ENCODE peak calls at places on chromosomes 4 and X, in ten cellular contexts. One of them, this sample, is unnamed.

GRCh38 chr4:15757084-15757483 is 21.0 kb upstream of the CD38 start:
- DNase-seq in H9: no peak
- DNase-seq in SHP77: no peak
- DNase-seq in stimulated activated CD4-positive, alpha-beta T cell treated with anti-CD3 and anti-CD28 coated beads, TNF-alpha, amount 100 ng/mL, for 4 hours: no peak
- DNase-seq in Kasumi-1: peak
- DNase-seq in NCI-H460: no peak
- DNase-seq in K562: no peak
- DNase-seq in MCF 10A: no peak
- DNase-seq in GM23248: no peak
- DNase-seq in body of pancreas: no peak
- DNase-seq in this sample: no peak

GRCh38 chrX:56000169-56000568 is 232.0 kb upstream of the KLF8 start:
- DNase-seq in GM23248: peak
- DNase-seq in body of pancreas: no peak
- DNase-seq in NCI-H460: no peak
- DNase-seq in H9: no peak
- DNase-seq in SHP77: no peak
- DNase-seq in MCF 10A: peak
- DNase-seq in Kasumi-1: no peak
- DNase-seq in K562: no peak
- DNase-seq in stimulated activated CD4-positive, alpha-beta T cell treated with anti-CD3 and anti-CD28 coated beads, TNF-alpha, amount 100 ng/mL, for 4 hours: no peak
- DNase-seq in this sample: no peak

GRCh38 chr4:7166981-7167700 is 25.2 kb upstream of the SORCS2 start:
- DNase-seq in H9: peak
- DNase-seq in K562: no peak
- DNase-seq in body of pancreas: no peak
- DNase-seq in stimulated activated CD4-positive, alpha-beta T cell treated with anti-CD3 and anti-CD28 coated beads, TNF-alpha, amount 100 ng/mL, for 4 hours: no peak
- DNase-seq in SHP77: no peak
- DNase-seq in GM23248: no peak
- DNase-seq in Kasumi-1: no peak
- DNase-seq in MCF 10A: no peak
- DNase-seq in NCI-H460: no peak
- DNase-seq in this sample: no peak

GRCh38 chrX:140918398-140919043 is 83.9 kb upstream of the SPANXB1 start:
- DNase-seq in H9: peak
- DNase-seq in MCF 10A: peak
- DNase-seq in SHP77: peak
- DNase-seq in NCI-H460: peak
- DNase-seq in Kasumi-1: peak
- DNase-seq in K562: peak
- DNase-seq in body of pancreas: peak
- DNase-seq in stimulated activated CD4-positive, alpha-beta T cell treated with anti-CD3 and anti-CD28 coated beads, TNF-alpha, amount 100 ng/mL, for 4 hours: no peak
- DNase-seq in GM23248: peak
- DNase-seq in this sample: no peak

GRCh38 chrX:38126179-38126578 is 94.5 kb downstream of the SRPX start:
- DNase-seq in Kasumi-1: no peak
- DNase-seq in stimulated activated CD4-positive, alpha-beta T cell treated with anti-CD3 and anti-CD28 coated beads, TNF-alpha, amount 100 ng/mL, for 4 hours: no peak
- DNase-seq in GM23248: no peak
- DNase-seq in SHP77: no peak
- DNase-seq in NCI-H460: no peak
- DNase-seq in MCF 10A: no peak
- DNase-seq in K562: no peak
- DNase-seq in H9: no peak
- DNase-seq in body of pancreas: no peak
- DNase-seq in this sample: no peak

GRCh38 chr4:40515398-40516293 is 114.0 kb downstream of the RBM47 start:
- DNase-seq in stimulated activated CD4-positive, alpha-beta T cell treated with anti-CD3 and anti-CD28 coated beads, TNF-alpha, amount 100 ng/mL, for 4 hours: no peak
- DNase-seq in GM23248: peak
- DNase-seq in SHP77: no peak
- DNase-seq in K562: peak
- DNase-seq in H9: peak
- DNase-seq in NCI-H460: peak
- DNase-seq in MCF 10A: peak
- DNase-seq in Kasumi-1: no peak
- DNase-seq in body of pancreas: peak
- DNase-seq in this sample: no peak

GRCh38 chr4:22500128-22500611 is 15.7 kb downstream of the ADGRA3 start:
- DNase-seq in H9: no peak
- DNase-seq in SHP77: no peak
- DNase-seq in Kasumi-1: no peak
- DNase-seq in NCI-H460: no peak
- DNase-seq in K562: no peak
- DNase-seq in MCF 10A: peak
- DNase-seq in GM23248: no peak
- DNase-seq in body of pancreas: peak
- DNase-seq in stimulated activated CD4-positive, alpha-beta T cell treated with anti-CD3 and anti-CD28 coated beads, TNF-alpha, amount 100 ng/mL, for 4 hours: no peak
- DNase-seq in this sample: no peak

GRCh38 chr4:46032061-46032460 is 91.8 kb downstream of the GABRG1 start:
- DNase-seq in MCF 10A: no peak
- DNase-seq in H9: no peak
- DNase-seq in Kasumi-1: no peak
- DNase-seq in SHP77: no peak
- DNase-seq in K562: no peak
- DNase-seq in body of pancreas: no peak
- DNase-seq in stimulated activated CD4-positive, alpha-beta T cell treated with anti-CD3 and anti-CD28 coated beads, TNF-alpha, amount 100 ng/mL, for 4 hours: no peak
- DNase-seq in NCI-H460: no peak
- DNase-seq in GM23248: no peak
- DNase-seq in this sample: no peak